ENCODE peak calls at places on chromosomes 5 and 9, in nine cellular contexts. One of them, this sample, is unnamed.
A peak's percentile ranks its signal among the peaks of the same experiment; 100 is the strongest.

GRCh38 chr9:77989909-77990308 is 41.7 kb downstream of the GNAQ start:
- DNase-seq in mucosa of descending colon: no peak
- DNase-seq in mesenteric fat pad: no peak
- DNase-seq in endothelial cell: no peak
- DNase-seq in nucleus accumbens: no peak
- DNase-seq in heart left ventricle: no peak
- DNase-seq in stimulated activated CD8-positive, alpha-beta memory T cell treated with anti-CD3 and anti-CD28 coated beads, Interleukin-15, amount 100 ng/mL, for 4 hours: no peak
- DNase-seq in activated T-cell treated with anti-CD3 and anti-CD28 coated beads for 24 hours: no peak
- DNase-seq in HTR-8/SVneo: no peak
- DNase-seq in this sample: no peak

GRCh38 chr5:123559434-123559775 is 47.4 kb downstream of the CSNK1G3 start:
- DNase-seq in stimulated activated CD8-positive, alpha-beta memory T cell treated with anti-CD3 and anti-CD28 coated beads, Interleukin-15, amount 100 ng/mL, for 4 hours: no peak
- DNase-seq in nucleus accumbens: no peak
- DNase-seq in mesenteric fat pad: no peak
- DNase-seq in heart left ventricle: no peak
- DNase-seq in endothelial cell: no peak
- DNase-seq in mucosa of descending colon: no peak
- DNase-seq in HTR-8/SVneo: no peak
- DNase-seq in activated T-cell treated with anti-CD3 and anti-CD28 coated beads for 24 hours: no peak
- DNase-seq in this sample: no peak

GRCh38 chr9:128372188-128372641 is 1.0 kb downstream of the URM1 start:
- DNase-seq in mesenteric fat pad: no peak
- DNase-seq in mucosa of descending colon: no peak
- DNase-seq in stimulated activated CD8-positive, alpha-beta memory T cell treated with anti-CD3 and anti-CD28 coated beads, Interleukin-15, amount 100 ng/mL, for 4 hours: no peak
- DNase-seq in endothelial cell: no peak
- DNase-seq in activated T-cell treated with anti-CD3 and anti-CD28 coated beads for 24 hours: no peak
- DNase-seq in heart left ventricle: no peak
- DNase-seq in HTR-8/SVneo: no peak
- DNase-seq in nucleus accumbens: no peak
- DNase-seq in this sample: no peak

GRCh38 chr9:127525426-127526188 is 74.3 kb downstream of the LRSAM1 start:
- DNase-seq in heart left ventricle: peak; percentile 23
- DNase-seq in mesenteric fat pad: no peak
- DNase-seq in mucosa of descending colon: no peak
- DNase-seq in stimulated activated CD8-positive, alpha-beta memory T cell treated with anti-CD3 and anti-CD28 coated beads, Interleukin-15, amount 100 ng/mL, for 4 hours: peak; percentile 7
- DNase-seq in HTR-8/SVneo: no peak
- DNase-seq in nucleus accumbens: no peak
- DNase-seq in endothelial cell: no peak
- DNase-seq in activated T-cell treated with anti-CD3 and anti-CD28 coated beads for 24 hours: no peak
- DNase-seq in this sample: no peak

GRCh38 chr5:103119765-103120606 is at the start of the genes GIN1 and PPIP5K2:
- DNase-seq in HTR-8/SVneo: peak; percentile 85
- DNase-seq in mucosa of descending colon: peak; percentile 97
- DNase-seq in heart left ventricle: peak; percentile 96
- DNase-seq in endothelial cell: peak; percentile 95
- DNase-seq in activated T-cell treated with anti-CD3 and anti-CD28 coated beads for 24 hours: peak; percentile 97
- DNase-seq in mesenteric fat pad: peak; percentile 97
- DNase-seq in stimulated activated CD8-positive, alpha-beta memory T cell treated with anti-CD3 and anti-CD28 coated beads, Interleukin-15, amount 100 ng/mL, for 4 hours: peak; percentile 93
- DNase-seq in nucleus accumbens: peak; percentile 94
- DNase-seq in this sample: peak; percentile 96

GRCh38 chr9:114116061-114116747 is 17.1 kb upstream of the KIF12 start:
- DNase-seq in stimulated activated CD8-positive, alpha-beta memory T cell treated with anti-CD3 and anti-CD28 coated beads, Interleukin-15, amount 100 ng/mL, for 4 hours: no peak
- DNase-seq in mesenteric fat pad: no peak
- DNase-seq in endothelial cell: no peak
- DNase-seq in nucleus accumbens: no peak
- DNase-seq in mucosa of descending colon: no peak
- DNase-seq in activated T-cell treated with anti-CD3 and anti-CD28 coated beads for 24 hours: no peak
- DNase-seq in HTR-8/SVneo: no peak
- DNase-seq in heart left ventricle: no peak
- DNase-seq in this sample: no peak

GRCh38 chr5:172634106-172634899 is 6.8 kb upstream of the NEURL1B start:
- DNase-seq in mesenteric fat pad: peak; percentile 53
- DNase-seq in HTR-8/SVneo: no peak
- DNase-seq in stimulated activated CD8-positive, alpha-beta memory T cell treated with anti-CD3 and anti-CD28 coated beads, Interleukin-15, amount 100 ng/mL, for 4 hours: no peak
- DNase-seq in activated T-cell treated with anti-CD3 and anti-CD28 coated beads for 24 hours: no peak
- DNase-seq in endothelial cell: no peak
- DNase-seq in nucleus accumbens: no peak
- DNase-seq in heart left ventricle: no peak
- DNase-seq in mucosa of descending colon: no peak
- DNase-seq in this sample: no peak

GRCh38 chr9:89000973-89001916 is 10.0 kb downstream of the S1PR3 start:
- DNase-seq in heart left ventricle: peak; percentile 88
- DNase-seq in stimulated activated CD8-positive, alpha-beta memory T cell treated with anti-CD3 and anti-CD28 coated beads, Interleukin-15, amount 100 ng/mL, for 4 hours: peak; percentile 42
- DNase-seq in activated T-cell treated with anti-CD3 and anti-CD28 coated beads for 24 hours: peak; percentile 79
- DNase-seq in HTR-8/SVneo: peak; percentile 75
- DNase-seq in mucosa of descending colon: peak; percentile 72
- DNase-seq in endothelial cell: peak; percentile 92
- DNase-seq in nucleus accumbens: peak; percentile 70
- DNase-seq in mesenteric fat pad: peak; percentile 93
- DNase-seq in this sample: no peak

GRCh38 chr9:98915599-98915998 is 28.1 kb upstream of the COL15A1 start:
- DNase-seq in endothelial cell: no peak
- DNase-seq in nucleus accumbens: no peak
- DNase-seq in mesenteric fat pad: no peak
- DNase-seq in mucosa of descending colon: no peak
- DNase-seq in stimulated activated CD8-positive, alpha-beta memory T cell treated with anti-CD3 and anti-CD28 coated beads, Interleukin-15, amount 100 ng/mL, for 4 hours: no peak
- DNase-seq in activated T-cell treated with anti-CD3 and anti-CD28 coated beads for 24 hours: no peak
- DNase-seq in heart left ventricle: no peak
- DNase-seq in HTR-8/SVneo: no peak
- DNase-seq in this sample: no peak

GRCh38 chr9:115340314-115340713 is 222.4 kb upstream of the TNC start:
- DNase-seq in mucosa of descending colon: no peak
- DNase-seq in HTR-8/SVneo: no peak
- DNase-seq in stimulated activated CD8-positive, alpha-beta memory T cell treated with anti-CD3 and anti-CD28 coated beads, Interleukin-15, amount 100 ng/mL, for 4 hours: no peak
- DNase-seq in heart left ventricle: no peak
- DNase-seq in endothelial cell: no peak
- DNase-seq in mesenteric fat pad: no peak
- DNase-seq in activated T-cell treated with anti-CD3 and anti-CD28 coated beads for 24 hours: no peak
- DNase-seq in nucleus accumbens: no peak
- DNase-seq in this sample: no peak

GRCh38 chr5:140327589-140327988 is 18.8 kb downstream of the HBEGF start:
- DNase-seq in heart left ventricle: no peak
- DNase-seq in nucleus accumbens: no peak
- DNase-seq in mesenteric fat pad: no peak
- DNase-seq in activated T-cell treated with anti-CD3 and anti-CD28 coated beads for 24 hours: no peak
- DNase-seq in mucosa of descending colon: no peak
- DNase-seq in HTR-8/SVneo: no peak
- DNase-seq in stimulated activated CD8-positive, alpha-beta memory T cell treated with anti-CD3 and anti-CD28 coated beads, Interleukin-15, amount 100 ng/mL, for 4 hours: no peak
- DNase-seq in endothelial cell: no peak
- DNase-seq in this sample: no peak

This sample was measured in iPS DF 6.9.